ENCODE peak calls at places on chromosomes 16 and 17, in six cellular contexts. K is effector CD4-positive, alpha-beta T cell; A is T-cell; M is EH; X is small intestine; Z is AG10803. D is an unnamed sample.
A peak's percentile ranks its signal among the peaks of the same experiment; 100 is the strongest.

GRCh38 chr16:24944206-24944605 is 71.0 kb downstream of the ARHGAP17 start:
- DNase-seq in K (no peak), A (no peak), M (no peak), X (no peak), Z (no peak), D (no peak)

GRCh38 chr17:50499722-50500121 is 8.5 kb upstream of the MYCBPAP start:
- DNase-seq in K (no peak), A (no peak), M (no peak), X (no peak), Z (no peak), D (no peak)

GRCh38 chr17:75624714-75625345 is 8.4 kb upstream of the SMIM5 start:
- DNase-seq in K (no peak), A (no peak), M (no peak), X (no peak), Z (no peak), D (no peak)

GRCh38 chr16:2054543-2055245 is 6.9 kb downstream of the TSC2 start:
- DNase-seq in K (no peak), A (no peak), M (no peak), X (peak; percentile 78), Z (no peak), D (no peak)

GRCh38 chr17:82386881-82387498 is 15.4 kb downstream of the UTS2R start:
- DNase-seq in K (no peak), A (no peak), M (no peak), X (no peak), Z (no peak), D (no peak)

GRCh38 chr16:89764711-89765201 is 43.4 kb downstream of the ZNF276 start:
- DNase-seq in K (no peak), A (peak; percentile 40), M (no peak), X (peak; percentile 96), Z (no peak), D (peak; percentile 54)

GRCh38 chr17:7528842-7529241 is 20.0 kb upstream of the TNFSF12 start:
- DNase-seq in K (no peak), A (no peak), M (no peak), X (no peak), Z (no peak), D (no peak)

GRCh38 chr17:46832945-46833839 is 14.7 kb upstream of the WNT3 start:
- DNase-seq in K (no peak), A (no peak), M (peak; percentile 67), X (no peak), Z (peak; percentile 71), D (no peak)

GRCh38 chr17:17533901-17534441 is 37.8 kb upstream of the RASD1 start:
- DNase-seq in K (no peak), A (no peak), M (no peak), X (peak; percentile 66), Z (no peak), D (no peak)

GRCh38 chr17:18140648-18141047 is 32.1 kb downstream of the MYO15A start:
- DNase-seq in K (no peak), A (no peak), M (no peak), X (no peak), Z (no peak), D (no peak)

GRCh38 chr16:7548796-7549318 is 216.2 kb downstream of the RBFOX1 start:
- DNase-seq in K (no peak), A (no peak), M (no peak), X (no peak), Z (no peak), D (no peak)

GRCh38 chr17:19706791-19707727 is 9.3 kb downstream of the SLC47A2 start:
- DNase-seq in K (no peak), A (no peak), M (no peak), X (no peak), Z (no peak), D (no peak)

GRCh38 chr17:59073972-59074371 is 32.7 kb downstream of the TRIM37 start:
- DNase-seq in K (no peak), A (no peak), M (no peak), X (no peak), Z (no peak), D (no peak)

GRCh38 chr17:43673516-43674323 is 12.0 kb upstream of the MEOX1 start:
- DNase-seq in K (peak; percentile 66), A (peak; percentile 66), M (peak; percentile 69), X (peak; percentile 69), Z (peak; percentile 52), D (peak; percentile 53)

GRCh38 chr17:53193044-53193443 is 629.7 kb upstream of the KIF2B start:
- DNase-seq in K (no peak), A (no peak), M (no peak), X (no peak), Z (no peak), D (no peak)

GRCh38 chr17:1170739-1171138 is 9.0 kb downstream of the ABR start:
- DNase-seq in K (no peak), A (no peak), M (no peak), X (no peak), Z (no peak), D (no peak)

GRCh38 chr17:8060274-8060673 is 21.4 kb downstream of the ALOX15B start:
- DNase-seq in K (peak; percentile 58), A (peak; percentile 41), M (peak; percentile 72), X (peak; percentile 83), Z (peak; percentile 63), D (peak; percentile 50)

GRCh38 chr16:50457423-50457822 is 88.6 kb upstream of the BRD7 start:
- DNase-seq in K (no peak), A (no peak), M (peak; percentile 17), X (no peak), Z (no peak), D (no peak)

GRCh38 chr16:28304214-28304613 is 11.9 kb downstream of the SBK1 start:
- DNase-seq in K (no peak), A (no peak), M (peak; percentile 36), X (no peak), Z (peak; percentile 18), D (no peak)